ENCODE peak calls at places on chromosome 19, in ten cellular contexts. N is stimulated activated naive CD4-positive, alpha-beta T cell treated with Interleukin-2 at 50 U/mL for 16 hours; V is central memory CD4-positive, alpha-beta T cell; Q is NCI-H1048; S is renal cortical epithelial cell; X is hepatic stellate cell; G is uterus; B is ACHN; T is kidney glomerular epithelial cell; Z is WTC11. L is an unnamed sample.

GRCh38 chr19:5047251-5047935 is 78.5 kb downstream of the KDM4B start:
- DNase-seq in N (no peak), V (no peak), Q (no peak), S (no peak), X (no peak), G (no peak), B (no peak), T (no peak), Z (no peak), L (no peak)

GRCh38 chr19:50423279-50424113 is 4.8 kb downstream of the SPIB start:
- DNase-seq in N (no peak), V (no peak), Q (no peak), S (no peak), X (no peak), G (no peak), B (no peak), T (no peak), Z (no peak), L (no peak)

GRCh38 chr19:41366089-41366488 is 2.1 kb upstream of the B9D2 start:
- DNase-seq in N (no peak), V (no peak), Q (no peak), S (no peak), X (no peak), G (no peak), B (peak; percentile 38), T (no peak), Z (no peak), L (no peak)

GRCh38 chr19:13132471-13133166 is 14.6 kb downstream of the NACC1 start:
- DNase-seq in N (peak; percentile 71), V (peak; percentile 55), Q (no peak), S (no peak), X (no peak), G (no peak), B (no peak), T (no peak), Z (no peak), L (peak; percentile 51)

GRCh38 chr19:17327654-17328516 is 6.8 kb downstream of the ANO8 start:
- DNase-seq in N (peak; percentile 44), V (peak; percentile 48), Q (no peak), S (peak; percentile 74), X (no peak), G (peak; percentile 75), B (no peak), T (peak; percentile 46), Z (peak; percentile 93), L (peak; percentile 55)

GRCh38 chr19:1883784-1884183 is 1.5 kb downstream of the ABHD17A start:
- DNase-seq in N (no peak), V (no peak), Q (no peak), S (no peak), X (no peak), G (no peak), B (no peak), T (no peak), Z (no peak), L (no peak)

GRCh38 chr19:593055-593454 is 3.4 kb downstream of the HCN2 start:
- DNase-seq in N (no peak), V (no peak), Q (no peak), S (no peak), X (no peak), G (no peak), B (no peak), T (no peak), Z (no peak), L (no peak)

GRCh38 chr19:12527034-12527836 is 24.0 kb downstream of the ZNF564 start:
- DNase-seq in N (no peak), V (no peak), Q (no peak), S (peak; percentile 46), X (no peak), G (no peak), B (peak; percentile 35), T (no peak), Z (no peak), L (peak; percentile 7)

L was measured in immature natural killer cell.